ENCODE peak calls at places on chromosomes 12 and 14, in six cellular contexts. F is keratinocyte; A is cardiac muscle cell; M is CD8-positive, alpha-beta T cell; Z is CD8-positive, alpha-beta memory T cell; E is GM12878. R is an unnamed sample.

GRCh38 chr12:26523708-26524150 is 309.3 kb downstream of the ITPR2 start:
- DNase-seq in E (no peak), Z (no peak), F (peak), A (no peak), M (no peak), R (peak)

GRCh38 chr12:56629459-56630179 is 507 bp downstream of the BAZ2A start:
- DNase-seq in M (peak), A (no peak), F (no peak), E (no peak), Z (peak), R (no peak)

GRCh38 chr12:92719674-92720073 is 16.9 kb downstream of the PLEKHG7 start:
- DNase-seq in M (no peak), Z (no peak), F (no peak), A (no peak), E (no peak), R (no peak)

GRCh38 chr12:87671757-87672156 is 357.4 kb downstream of the C12orf50 start:
- DNase-seq in Z (no peak), M (no peak), A (no peak), E (no peak), F (no peak), R (no peak)

GRCh38 chr14:79134346-79134745 is 964.2 kb downstream of the NRXN3 start:
- DNase-seq in Z (no peak), F (no peak), E (no peak), M (no peak), A (no peak), R (no peak)

GRCh38 chr12:31589896-31590729 is 823 bp downstream of the DENND5B start:
- DNase-seq in M (peak), E (no peak), F (no peak), A (peak), Z (no peak), R (no peak)

GRCh38 chr12:110353211-110353965 is 50.1 kb downstream of the ANAPC7 start:
- DNase-seq in A (no peak), E (no peak), M (no peak), F (no peak), Z (no peak), R (no peak)

GRCh38 chr14:61254803-61255526 is 26.2 kb downstream of the TMEM30B start:
- DNase-seq in M (no peak), A (no peak), F (no peak), E (no peak), Z (no peak), R (no peak)

GRCh38 chr12:105067511-105068031 is 16.7 kb downstream of the ALDH1L2 start:
- DNase-seq in Z (no peak), E (no peak), F (no peak), M (no peak), A (no peak), R (no peak)

GRCh38 chr14:53249059-53249458 is 95.9 kb upstream of the DDHD1 start:
- DNase-seq in E (no peak), F (no peak), Z (no peak), A (no peak), M (no peak), R (no peak)

GRCh38 chr12:4044736-4045432 is 171.7 kb upstream of the PARP11 start:
- DNase-seq in F (no peak), E (no peak), Z (no peak), A (no peak), M (no peak), R (no peak)

GRCh38 chr14:61107148-61107641 is 126.2 kb downstream of the SLC38A6 start:
- DNase-seq in E (no peak), M (no peak), Z (no peak), A (no peak), F (no peak), R (no peak)

GRCh38 chr14:106235356-106236159 is 709.2 kb downstream of the TMEM121 start:
- DNase-seq in E (no peak), Z (no peak), A (no peak), M (no peak), F (no peak), R (no peak)

GRCh38 chr14:93994919-93995682 is 2.0 kb upstream of the CCDC197 start:
- DNase-seq in M (no peak), E (no peak), F (peak), Z (no peak), A (peak), R (peak)

GRCh38 chr12:40693503-40693863 is 1.2 kb downstream of the CNTN1 start:
- DNase-seq in E (no peak), M (no peak), F (no peak), A (peak), Z (no peak), R (no peak)

GRCh38 chr14:80212025-80212402 is 710 bp upstream of the DIO2 start:
- DNase-seq in F (no peak), E (no peak), A (peak), Z (no peak), M (no peak), R (no peak)

GRCh38 chr12:34404377-34405285 is 382.3 kb downstream of the ALG10 start:
- DNase-seq in Z (no peak), E (no peak), F (no peak), M (peak), A (no peak), R (no peak)

GRCh38 chr12:93524386-93525133 is 47.9 kb upstream of the SOCS2 start:
- DNase-seq in M (no peak), A (no peak), F (no peak), Z (no peak), E (no peak), R (no peak)

GRCh38 chr12:105272814-105273416 is 36.9 kb upstream of the APPL2 start:
- DNase-seq in A (no peak), E (no peak), F (peak), Z (no peak), M (no peak), R (peak)

GRCh38 chr12:68727776-68728175 is 18.2 kb upstream of the SLC35E3 start:
- DNase-seq in A (no peak), E (no peak), F (no peak), M (no peak), Z (no peak), R (no peak)

DNA sequence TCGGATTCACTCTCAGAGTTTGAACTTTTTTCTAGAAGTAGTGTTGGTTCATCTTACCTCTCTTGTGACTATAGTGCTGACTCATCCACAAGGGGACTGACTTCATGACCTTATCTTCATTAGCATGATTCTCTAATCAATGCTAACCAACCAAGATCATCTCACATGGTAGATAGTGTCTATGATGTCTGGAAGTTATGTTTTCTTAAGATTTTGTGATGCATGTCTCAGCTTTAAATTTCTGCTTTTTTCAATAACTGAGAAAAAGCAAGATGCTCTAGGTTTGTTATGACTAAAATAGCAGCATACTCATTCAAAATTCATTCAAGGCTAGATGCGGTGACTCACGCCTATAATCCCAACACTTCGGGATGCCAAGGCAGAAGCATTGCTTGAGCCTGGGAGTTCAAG is 12.3 kb upstream of the SLC35E3 start:
- DNase-seq in A (no peak), E (no peak), M (no peak), F (no peak), Z (no peak), R (no peak)
- H3K27ac ChIP-seq in A (no peak), E (no peak), M (no peak), F (no peak), Z (no peak), R (no peak)

GRCh38 chr12:109065154-109065852 is 12.9 kb downstream of the USP30 start:
- DNase-seq in Z (no peak), F (no peak), E (no peak), M (no peak), A (no peak), R (no peak)

GRCh38 chr12:109074866-109075265 is 18.4 kb downstream of the ALKBH2 start:
- DNase-seq in F (no peak), A (no peak), M (no peak), E (no peak), Z (no peak), R (no peak)

GRCh38 chr12:109065853-109066193 is 13.4 kb downstream of the USP30 start:
- DNase-seq in E (no peak), F (no peak), M (no peak), A (no peak), Z (no peak), R (no peak)

GRCh38 chr12:109064143-109064542 is 11.8 kb downstream of the USP30 start:
- DNase-seq in F (no peak), A (no peak), Z (no peak), M (no peak), E (no peak), R (no peak)

GRCh38 chr12:109069307-109070231 is 17.2 kb downstream of the USP30 start:
- DNase-seq in E (no peak), F (no peak), Z (no peak), A (peak), M (no peak), R (no peak)
- H3K27ac ChIP-seq in E (no peak), F (no peak), Z (no peak), A (no peak), M (no peak), R (no peak)

DNA sequence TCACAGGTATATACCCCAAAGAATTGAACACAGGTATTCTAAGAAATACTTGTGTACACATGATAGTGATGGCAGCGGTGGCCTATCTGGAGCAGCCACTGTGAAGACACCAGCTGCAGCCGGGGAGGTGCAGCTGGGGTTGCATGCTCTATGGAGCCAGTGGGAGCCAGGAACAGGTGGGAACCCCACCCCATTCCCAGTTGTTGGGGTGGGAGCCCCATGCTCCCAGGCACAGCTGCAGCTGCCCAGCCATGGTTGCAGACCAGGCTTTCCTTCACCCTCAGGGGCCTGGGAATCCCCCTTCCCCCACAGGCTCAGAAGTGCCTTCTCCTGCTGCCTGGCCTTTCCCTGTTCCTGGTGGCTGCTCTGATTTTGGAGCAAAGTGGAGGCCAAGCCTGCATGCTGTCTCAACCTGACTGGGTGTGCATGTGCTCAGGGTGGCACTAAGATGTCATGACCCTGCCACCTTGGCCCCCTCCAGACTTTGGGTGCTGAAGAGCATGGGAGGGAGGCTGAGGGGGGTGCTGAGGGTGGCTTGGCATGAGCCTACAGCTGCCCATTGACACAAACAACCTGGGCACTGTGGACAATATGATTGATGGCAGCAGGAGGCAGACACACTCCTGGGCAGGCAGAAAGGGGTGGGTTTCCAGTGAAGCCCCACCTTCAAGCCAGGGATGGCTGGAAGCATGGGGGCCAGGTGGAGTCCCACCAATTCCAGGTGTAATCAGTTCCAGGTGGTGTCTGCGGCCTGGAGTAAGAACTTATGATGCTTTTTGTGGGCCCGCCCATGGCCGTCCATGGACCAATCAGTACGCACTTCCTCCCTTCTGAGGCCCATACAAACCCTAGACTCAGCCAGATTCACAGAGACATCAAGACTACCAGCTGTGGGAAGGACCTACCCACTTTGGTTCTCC is 234.7 kb downstream of the ADGRD1 start:
- DNase-seq in A (no peak), E (no peak), Z (no peak), F (no peak), M (no peak), R (no peak)
- H3K27ac ChIP-seq in A (no peak), E (no peak), Z (no peak), F (no peak), M (no peak), R (no peak)

GRCh38 chr14:73167727-73168126 is 31.4 kb downstream of the PSEN1 start:
- DNase-seq in A (no peak), E (no peak), Z (no peak), F (no peak), M (no peak), R (no peak)
- H3K27ac ChIP-seq in A (no peak), E (no peak), Z (no peak), F (no peak), M (no peak), R (no peak)

R was measured in epithelial cell of prostate.